ENCODE peak calls at places on chromosomes 5 and 9, in seven cellular contexts. Q is transverse colon, R is left ventricle myocardium inferior, H is tibial nerve, W is WERI-Rb-1, N is SJSA1, J is tibial artery. U is an unnamed sample.
A peak's percentile ranks its signal among the peaks of the same experiment; 100 is the strongest.

GRCh38 chr9:123669355-123669754 is 260.6 kb downstream of the DENND1A start:
- DNase-seq in R (no peak), W (peak; percentile 86), N (no peak), Q (no peak), J (no peak), H (no peak), U (peak; percentile 15)

GRCh38 chr9:136047076-136047774 is 47.9 kb downstream of the NACC2 start:
- DNase-seq in N (no peak), H (no peak), R (no peak), W (no peak), J (no peak), Q (no peak), U (no peak)

GRCh38 chr9:93860694-93861658 is 94.2 kb downstream of the BARX1 start:
- DNase-seq in N (no peak), W (peak; percentile 24), Q (no peak), R (no peak), J (no peak), H (no peak), U (no peak)

GRCh38 chr5:10434392-10434791 is 7.3 kb upstream of the ROPN1L start:
- DNase-seq in J (no peak), H (no peak), W (no peak), R (no peak), Q (no peak), N (peak; percentile 55), U (peak; percentile 21)

GRCh38 chr5:165627548-165628170 is 2122.2 kb downstream of the MAT2B start:
- DNase-seq in Q (no peak), N (no peak), J (no peak), W (no peak), R (no peak), H (no peak), U (no peak)

GRCh38 chr9:74960548-74960947 is 7.8 kb upstream of the C9orf40 start:
- DNase-seq in J (no peak), W (no peak), N (no peak), H (no peak), R (no peak), Q (no peak), U (peak; percentile 68)

GRCh38 chr9:91474656-91475055 is 51.0 kb upstream of the NFIL3 start:
- DNase-seq in W (no peak), R (no peak), J (no peak), N (no peak), H (no peak), Q (no peak), U (no peak)

GRCh38 chr5:8828596-8829321 is 717.1 kb downstream of the SEMA5A start:
- DNase-seq in J (no peak), Q (no peak), R (no peak), N (peak; percentile 54), H (no peak), W (no peak), U (no peak)

GRCh38 chr5:33235304-33235703 is 205.5 kb upstream of the TARS1 start:
- DNase-seq in J (no peak), N (no peak), W (no peak), H (no peak), Q (no peak), R (no peak), U (no peak)

GRCh38 chr5:117455236-117456233 is 880.9 kb upstream of the SEMA6A start:
- DNase-seq in Q (peak; percentile 60), R (no peak), H (no peak), W (peak; percentile 30), N (no peak), J (no peak), U (no peak)

GRCh38 chr5:131776451-131776850 is 20.4 kb downstream of the FNIP1 start:
- DNase-seq in W (no peak), N (no peak), R (no peak), Q (no peak), H (no peak), J (no peak), U (peak; percentile 61)

GRCh38 chr5:28714887-28715286 is 1676.5 kb upstream of the CDH9 start:
- DNase-seq in Q (no peak), W (no peak), R (no peak), J (no peak), N (no peak), H (no peak), U (no peak)

GRCh38 chr9:133163559-133164208 is at the start of gene GBGT1:
- DNase-seq in W (no peak), H (peak; percentile 65), J (peak; percentile 73), R (peak; percentile 84), N (no peak), Q (peak; percentile 72), U (peak; percentile 63)

GRCh38 chr5:81208904-81209303 is 24.2 kb upstream of the CKMT2 start:
- DNase-seq in N (no peak), H (no peak), Q (no peak), R (no peak), W (no peak), J (no peak), U (no peak)

GRCh38 chr9:113966394-113966793 is 90.3 kb downstream of the ZNF618 start:
- DNase-seq in R (peak; percentile 27), J (no peak), H (no peak), Q (peak; percentile 87), N (no peak), W (no peak), U (no peak)

GRCh38 chr5:95858023-95858461 is 35.5 kb upstream of the GLRX start:
- DNase-seq in R (peak; percentile 24), J (peak; percentile 83), H (no peak), N (peak; percentile 47), Q (no peak), W (no peak), U (peak; percentile 48)

GRCh38 chr9:105219291-105219805 is 25.1 kb upstream of the SLC44A1 start:
- DNase-seq in Q (no peak), H (no peak), R (no peak), N (no peak), J (no peak), W (no peak), U (peak; percentile 61)

GRCh38 chr5:64680289-64680688 is 10.0 kb upstream of the SHISAL2B start:
- DNase-seq in H (no peak), W (peak; percentile 48), Q (no peak), J (no peak), N (no peak), R (no peak), U (no peak)

GRCh38 chr9:108331596-108331995 is 524.2 kb downstream of the ACTL7B start:
- DNase-seq in W (no peak), R (no peak), Q (no peak), N (no peak), J (no peak), H (no peak), U (no peak)

GRCh38 chr5:53766683-53767082 is 206.2 kb downstream of the NDUFS4 start:
- DNase-seq in Q (no peak), J (no peak), N (no peak), R (no peak), W (no peak), H (no peak), U (no peak)

GRCh38 chr5:160460377-160461049 is 38.9 kb downstream of the PTTG1 start:
- DNase-seq in J (no peak), Q (no peak), H (no peak), R (no peak), W (no peak), N (no peak), U (peak; percentile 30)

GRCh38 chr5:4019841-4020240 is 424.2 kb downstream of the IRX1 start:
- DNase-seq in H (no peak), N (no peak), Q (no peak), J (no peak), W (no peak), R (no peak), U (no peak)

GRCh38 chr9:6592231-6592630 is 53.3 kb downstream of the GLDC start:
- DNase-seq in Q (no peak), J (no peak), W (no peak), N (no peak), H (no peak), R (no peak), U (no peak)

GRCh38 chr9:134636142-134636507 is 5.5 kb upstream of the COL5A1 start:
- DNase-seq in W (no peak), J (peak; percentile 9), N (no peak), Q (no peak), H (no peak), R (peak; percentile 8), U (no peak)

GRCh38 chr5:126031989-126032716 is 391.1 kb upstream of the GRAMD2B start:
- DNase-seq in R (peak; percentile 68), J (peak; percentile 46), H (peak; percentile 25), W (no peak), Q (no peak), N (no peak), U (peak; percentile 62)
- H3K9me3 ChIP-seq in R (peaks cover 26% of the 10 kb centered on the region), J (no peaks in the 10 kb centered on the region), H (peaks cover 7% of the 10 kb centered on the region), W (peaks cover 5% of the 10 kb centered on the region), Q (peaks cover 14% of the 10 kb centered on the region), N (peaks cover 11% of the 10 kb centered on the region), U (peaks cover 23% of the 10 kb centered on the region)

DNA sequence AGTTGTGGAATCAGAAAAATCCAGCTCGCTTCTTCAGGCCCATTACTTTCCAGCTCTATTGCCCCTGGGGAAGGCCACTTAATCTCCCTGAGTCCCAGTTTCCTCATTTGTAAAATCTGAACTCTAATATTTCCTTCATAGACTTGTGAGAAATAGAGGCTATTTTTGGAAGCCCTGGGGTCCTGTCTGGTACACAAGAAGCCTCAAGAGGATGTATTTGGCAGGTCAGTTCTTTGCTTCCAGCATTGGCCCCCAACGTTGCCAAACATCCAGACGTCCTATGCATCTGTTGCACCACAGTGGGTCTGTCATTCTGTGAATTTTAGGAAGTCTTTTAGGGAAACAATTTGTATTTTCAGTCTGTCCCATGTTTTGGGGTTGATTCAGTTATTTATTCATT is 525.9 kb downstream of the EBF1 start:
- DNase-seq in W (no peak), H (no peak), N (no peak), J (no peak), Q (no peak), R (no peak), U (no peak)
- H3K9me3 ChIP-seq in W (peaks cover 2% of the 10 kb centered on the region), H (peaks cover 3% of the 10 kb centered on the region), N (no peaks in the 10 kb centered on the region), J (peaks cover 19% of the 10 kb centered on the region), Q (no peaks in the 10 kb centered on the region), R (peaks cover 39% of the 10 kb centered on the region), U (peaks cover 13% of the 10 kb centered on the region)

GRCh38 chr5:172873513-172873912 is 39.5 kb downstream of the ERGIC1 start:
- DNase-seq in H (no peak), Q (no peak), W (no peak), R (no peak), J (no peak), N (no peak), U (no peak)
- H3K9me3 ChIP-seq in H (no peaks in the 10 kb centered on the region), Q (no peaks in the 10 kb centered on the region), W (no peaks in the 10 kb centered on the region), R (no peaks in the 10 kb centered on the region), J (no peaks in the 10 kb centered on the region), N (no peaks in the 10 kb centered on the region), U (no peaks in the 10 kb centered on the region)

GRCh38 chr9:138063785-138064184 is 186.2 kb downstream of the CACNA1B start:
- DNase-seq in W (no peak), N (no peak), R (no peak), Q (no peak), H (no peak), J (no peak), U (no peak)

GRCh38 chr9:138063033-138063432 is 185.5 kb downstream of the CACNA1B start:
- DNase-seq in Q (no peak), J (no peak), W (no peak), R (no peak), N (no peak), H (no peak), U (no peak)

GRCh38 chr9:138061631-138062030 is 184.0 kb downstream of the CACNA1B start:
- DNase-seq in Q (no peak), R (no peak), H (no peak), N (no peak), J (no peak), W (peak; percentile 65), U (no peak)

GRCh38 chr9:138060881-138061280 is 183.3 kb downstream of the CACNA1B start:
- DNase-seq in H (no peak), W (peak; percentile 0), N (no peak), J (no peak), R (no peak), Q (no peak), U (no peak)

GRCh38 chr9:138062196-138062595 is 184.6 kb downstream of the CACNA1B start:
- DNase-seq in N (no peak), R (no peak), J (no peak), Q (no peak), W (no peak), H (no peak), U (no peak)
- H3K9me3 ChIP-seq in N (no peaks in the 10 kb centered on the region), R (no peaks in the 10 kb centered on the region), J (no peaks in the 10 kb centered on the region), Q (no peaks in the 10 kb centered on the region), W (no peaks in the 10 kb centered on the region), H (no peaks in the 10 kb centered on the region), U (no peaks in the 10 kb centered on the region)

U was measured in adipocyte.